ENCODE peak calls at places on chromosomes 4 and X, in five cellular contexts. One of them, this sample, is unnamed.

GRCh38 chr4:185657191-185657590 is 121.9 kb upstream of the PDLIM3 start:
- DNase-seq in adrenal gland: no peak
- DNase-seq in K562: no peak
- DNase-seq in SK-N-SH: no peak
- DNase-seq in fibroblast of mammary gland: no peak
- DNase-seq in this sample: no peak

GRCh38 chrX:103730746-103731508 is 20.2 kb downstream of the TMEM31 start:
- DNase-seq in fibroblast of mammary gland: peak; percentile 90
- DNase-seq in K562: no peak
- DNase-seq in SK-N-SH: no peak
- DNase-seq in adrenal gland: no peak
- DNase-seq in this sample: no peak

GRCh38 chrX:41553688-41554087 is 106.5 kb downstream of the NYX start:
- DNase-seq in fibroblast of mammary gland: peak; percentile 69
- DNase-seq in SK-N-SH: no peak
- DNase-seq in K562: no peak
- DNase-seq in adrenal gland: no peak
- DNase-seq in this sample: no peak

GRCh38 chrX:154114652-154115051 is 17.1 kb upstream of the MECP2 start:
- DNase-seq in fibroblast of mammary gland: no peak
- DNase-seq in adrenal gland: no peak
- DNase-seq in K562: no peak
- DNase-seq in SK-N-SH: no peak
- DNase-seq in this sample: no peak

GRCh38 chr4:172666711-172667368 is 501.8 kb upstream of the GALNT7 start:
- DNase-seq in fibroblast of mammary gland: no peak
- DNase-seq in K562: no peak
- DNase-seq in SK-N-SH: no peak
- DNase-seq in adrenal gland: no peak
- DNase-seq in this sample: no peak

GRCh38 chrX:45527834-45528233 is 327.2 kb upstream of the DIPK2B start:
- DNase-seq in SK-N-SH: no peak
- DNase-seq in adrenal gland: no peak
- DNase-seq in K562: no peak
- DNase-seq in fibroblast of mammary gland: peak; percentile 81
- DNase-seq in this sample: no peak

GRCh38 chrX:40380649-40381488 is 199.9 kb upstream of the ATP6AP2 start:
- DNase-seq in fibroblast of mammary gland: no peak
- DNase-seq in SK-N-SH: peak; percentile 31
- DNase-seq in adrenal gland: no peak
- DNase-seq in K562: no peak
- DNase-seq in this sample: no peak

GRCh38 chr4:93237526-93237925 is 591.0 kb upstream of the ATOH1 start:
- DNase-seq in fibroblast of mammary gland: no peak
- DNase-seq in SK-N-SH: no peak
- DNase-seq in K562: no peak
- DNase-seq in adrenal gland: no peak
- DNase-seq in this sample: no peak

GRCh38 chrX:136731207-136731782 is 49.4 kb downstream of the ARHGEF6 start:
- DNase-seq in SK-N-SH: no peak
- DNase-seq in adrenal gland: no peak
- DNase-seq in fibroblast of mammary gland: no peak
- DNase-seq in K562: no peak
- DNase-seq in this sample: no peak

GRCh38 chr4:65999518-65999871 is 329.2 kb upstream of the EPHA5 start:
- DNase-seq in adrenal gland: no peak
- DNase-seq in SK-N-SH: no peak
- DNase-seq in fibroblast of mammary gland: no peak
- DNase-seq in K562: no peak
- DNase-seq in this sample: no peak

GRCh38 chrX:18885317-18886004 is 98.5 kb downstream of the PHKA2 start:
- DNase-seq in fibroblast of mammary gland: peak; percentile 5
- DNase-seq in SK-N-SH: no peak
- DNase-seq in adrenal gland: peak; percentile 25
- DNase-seq in K562: no peak
- DNase-seq in this sample: no peak

GRCh38 chr4:100895572-100896197 is 377.9 kb upstream of the EMCN start:
- DNase-seq in adrenal gland: no peak
- DNase-seq in fibroblast of mammary gland: peak; percentile 12
- DNase-seq in K562: no peak
- DNase-seq in SK-N-SH: no peak
- DNase-seq in this sample: no peak

GRCh38 chrX:65695849-65696248 is 28.4 kb downstream of the MSN start:
- DNase-seq in K562: peak; percentile 36
- DNase-seq in SK-N-SH: no peak
- DNase-seq in fibroblast of mammary gland: no peak
- DNase-seq in adrenal gland: no peak
- DNase-seq in this sample: no peak

GRCh38 chrX:38305971-38306370 is 21.3 kb downstream of the RPGR start:
- DNase-seq in adrenal gland: no peak
- DNase-seq in SK-N-SH: no peak
- DNase-seq in K562: no peak
- DNase-seq in fibroblast of mammary gland: peak; percentile 92
- DNase-seq in this sample: no peak

GRCh38 chr4:51995647-51996046 is 24.5 kb downstream of the LRRC66 start:
- DNase-seq in fibroblast of mammary gland: no peak
- DNase-seq in SK-N-SH: no peak
- DNase-seq in K562: no peak
- DNase-seq in adrenal gland: no peak
- DNase-seq in this sample: no peak

GRCh38 chr4:109691411-109691920 is 11.8 kb downstream of the CASP6 start:
- DNase-seq in adrenal gland: no peak
- DNase-seq in K562: no peak
- DNase-seq in SK-N-SH: no peak
- DNase-seq in fibroblast of mammary gland: peak; percentile 12
- DNase-seq in this sample: no peak
- TF ChIP-seq CTCF in adrenal gland: no peak
- TF ChIP-seq CTCF in K562: no peak
- TF ChIP-seq CTCF in SK-N-SH: no peak
- TF ChIP-seq CTCF in fibroblast of mammary gland: no peak
- TF ChIP-seq CTCF in this sample: no peak

DNA sequence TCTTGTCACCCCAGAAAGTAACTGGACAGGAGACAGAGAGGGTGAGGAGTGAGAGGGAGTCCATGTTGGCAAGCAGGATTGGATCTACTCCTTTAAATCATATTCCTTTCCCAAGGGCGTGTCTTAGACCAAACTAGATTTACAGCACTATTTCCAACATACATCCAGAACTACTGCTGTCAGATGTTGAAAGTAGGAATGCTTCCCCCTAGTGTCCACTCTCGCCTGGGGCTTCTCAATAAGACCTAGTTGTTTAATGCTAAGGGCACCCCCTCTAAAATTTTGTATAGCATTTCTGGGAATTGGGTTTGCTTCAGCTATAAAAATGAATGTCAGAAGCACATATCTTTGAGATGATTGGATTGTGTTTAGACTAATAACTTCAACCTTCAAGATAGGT is 13.3 kb downstream of the OFD1 start:
- DNase-seq in K562: peak; percentile 19
- DNase-seq in fibroblast of mammary gland: peak; percentile 81
- DNase-seq in SK-N-SH: peak; percentile 27
- DNase-seq in adrenal gland: peak; percentile 64
- DNase-seq in this sample: no peak
- TF ChIP-seq CTCF in K562: peak; percentile 49
- TF ChIP-seq CTCF in fibroblast of mammary gland: peak; percentile 62
- TF ChIP-seq CTCF in SK-N-SH: peak; percentile 67
- TF ChIP-seq CTCF in adrenal gland: peak; percentile 50
- TF ChIP-seq CTCF in this sample: peak; percentile 55

DNA sequence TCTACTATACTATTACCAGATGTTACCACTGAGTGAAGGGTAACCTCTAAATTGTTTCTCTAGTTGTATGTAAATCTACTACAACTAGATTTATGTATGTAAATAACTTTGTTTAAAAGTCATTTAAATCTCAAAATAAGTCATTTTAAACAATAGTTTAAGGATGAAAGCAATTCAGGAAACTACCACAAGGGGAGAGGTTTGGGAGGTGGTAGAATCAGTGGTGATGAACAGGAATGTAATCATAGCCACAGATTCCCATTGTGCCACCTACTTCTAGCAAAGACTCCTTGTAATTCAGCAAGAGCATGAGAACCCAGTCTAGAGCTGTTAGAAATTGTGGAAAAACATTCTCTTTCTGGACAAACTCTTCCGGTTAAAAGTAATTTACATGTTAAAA is 234.6 kb downstream of the SLC7A11 start:
- DNase-seq in fibroblast of mammary gland: peak; percentile 11
- DNase-seq in SK-N-SH: peak; percentile 4
- DNase-seq in K562: peak; percentile 14
- DNase-seq in adrenal gland: no peak
- DNase-seq in this sample: no peak
- TF ChIP-seq CTCF in fibroblast of mammary gland: peak; percentile 54
- TF ChIP-seq CTCF in SK-N-SH: peak; percentile 41
- TF ChIP-seq CTCF in K562: no peak
- TF ChIP-seq CTCF in adrenal gland: no peak
- TF ChIP-seq CTCF in this sample: peak; percentile 21

GRCh38 chr4:180456928-180457327 is 1786.3 kb upstream of the TENM3 start:
- DNase-seq in adrenal gland: no peak
- DNase-seq in SK-N-SH: no peak
- DNase-seq in K562: no peak
- DNase-seq in fibroblast of mammary gland: no peak
- DNase-seq in this sample: no peak

GRCh38 chr4:180449395-180449956 is 1793.7 kb upstream of the TENM3 start:
- DNase-seq in adrenal gland: peak; percentile 36
- DNase-seq in SK-N-SH: peak; percentile 53
- DNase-seq in K562: no peak
- DNase-seq in fibroblast of mammary gland: no peak
- DNase-seq in this sample: no peak

DNA sequence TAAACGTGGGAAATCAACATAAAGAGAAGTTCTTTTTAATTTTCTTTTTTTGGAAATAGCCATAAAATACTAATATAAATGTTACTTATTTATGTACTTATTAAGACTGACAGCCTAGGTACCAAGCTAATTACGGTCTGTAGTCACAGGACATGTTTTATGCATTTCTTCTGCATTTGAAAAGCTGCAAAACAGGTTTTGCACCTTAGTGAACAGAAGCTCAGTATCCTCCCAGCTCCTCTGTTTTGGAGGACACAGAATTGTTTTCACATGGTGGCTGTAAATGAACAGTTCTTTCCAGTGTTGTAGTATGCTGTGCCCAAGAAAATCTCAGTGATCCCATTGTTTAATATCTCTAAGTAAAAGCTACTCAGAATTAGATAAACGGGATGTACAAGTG is 1788.0 kb upstream of the TENM3 start:
- DNase-seq in fibroblast of mammary gland: no peak
- DNase-seq in adrenal gland: no peak
- DNase-seq in K562: no peak
- DNase-seq in SK-N-SH: no peak
- DNase-seq in this sample: no peak
- TF ChIP-seq CTCF in fibroblast of mammary gland: no peak
- TF ChIP-seq CTCF in adrenal gland: no peak
- TF ChIP-seq CTCF in K562: no peak
- TF ChIP-seq CTCF in SK-N-SH: no peak
- TF ChIP-seq CTCF in this sample: no peak

GRCh38 chr4:85966308-85966882 is 393.5 kb downstream of the MAPK10 start:
- DNase-seq in K562: no peak
- DNase-seq in fibroblast of mammary gland: peak; percentile 45
- DNase-seq in SK-N-SH: no peak
- DNase-seq in adrenal gland: no peak
- DNase-seq in this sample: no peak

GRCh38 chr4:85961887-85962286 is 398.0 kb downstream of the MAPK10 start:
- DNase-seq in fibroblast of mammary gland: no peak
- DNase-seq in SK-N-SH: no peak
- DNase-seq in adrenal gland: no peak
- DNase-seq in K562: no peak
- DNase-seq in this sample: no peak

GRCh38 chr4:85963231-85963630 is 396.6 kb downstream of the MAPK10 start:
- DNase-seq in adrenal gland: no peak
- DNase-seq in SK-N-SH: no peak
- DNase-seq in fibroblast of mammary gland: peak; percentile 69
- DNase-seq in K562: no peak
- DNase-seq in this sample: no peak

GRCh38 chr4:85965529-85965928 is 394.3 kb downstream of the MAPK10 start:
- DNase-seq in fibroblast of mammary gland: no peak
- DNase-seq in adrenal gland: no peak
- DNase-seq in K562: no peak
- DNase-seq in SK-N-SH: no peak
- DNase-seq in this sample: no peak

DNA sequence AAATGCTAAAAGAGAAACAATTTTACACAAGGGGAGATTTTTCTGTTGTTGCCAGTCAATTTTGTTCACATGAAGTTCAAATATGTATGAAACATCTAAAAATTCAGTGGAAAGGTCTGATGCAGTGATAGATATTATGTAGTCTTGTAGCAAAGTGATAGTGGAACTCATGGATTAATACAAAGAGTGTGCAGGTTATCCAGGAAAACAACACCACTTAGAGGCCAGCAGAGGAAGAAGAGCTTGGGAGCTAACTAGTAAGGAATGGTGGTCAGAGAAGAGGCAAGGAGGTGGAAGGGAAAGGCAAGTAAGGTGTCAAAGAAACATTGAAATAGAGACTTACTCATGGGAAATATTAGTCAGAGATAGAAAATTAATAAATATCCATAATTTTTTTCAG is 395.6 kb downstream of the MAPK10 start:
- DNase-seq in adrenal gland: no peak
- DNase-seq in K562: no peak
- DNase-seq in SK-N-SH: no peak
- DNase-seq in fibroblast of mammary gland: no peak
- DNase-seq in this sample: no peak
- TF ChIP-seq CTCF in adrenal gland: no peak
- TF ChIP-seq CTCF in K562: no peak
- TF ChIP-seq CTCF in SK-N-SH: no peak
- TF ChIP-seq CTCF in fibroblast of mammary gland: peak; percentile 13
- TF ChIP-seq CTCF in this sample: peak; percentile 46

GRCh38 chrX:16578218-16578617 is 71.7 kb upstream of the S100G start:
- DNase-seq in adrenal gland: no peak
- DNase-seq in fibroblast of mammary gland: peak; percentile 74
- DNase-seq in SK-N-SH: no peak
- DNase-seq in K562: no peak
- DNase-seq in this sample: no peak
- TF ChIP-seq CTCF in adrenal gland: no peak
- TF ChIP-seq CTCF in fibroblast of mammary gland: no peak
- TF ChIP-seq CTCF in SK-N-SH: no peak
- TF ChIP-seq CTCF in K562: no peak
- TF ChIP-seq CTCF in this sample: no peak

This sample was measured in osteocyte.